ENCODE peak calls at places on chromosomes 2 and 18, in ten cellular contexts. A is kidney glomerular epithelial cell; K is iPS DF 19.7; L is GDM1; W is stimulated activated CD4-positive, alpha-beta T cell treated with anti-CD3 and anti-CD28 coated beads, Interleukin-12 subunit alpha, Interleukin-12 subunit beta, amount 100 ng/mL, for 24 hours; B is activated T-helper 1 cell treated with Interleukin-2 at 50 U/mL for 16 hours; P is GM23248; F is naive thymus-derived CD8-positive, alpha-beta T cell; S is naive B cell; I is aorta. J is an unnamed sample.
A peak's percentile ranks its signal among the peaks of the same experiment; 100 is the strongest.

GRCh38 chr2:23693606-23693951 is 233.3 kb downstream of the ATAD2B start:
- DNase-seq in L (no peak), W (no peak), B (no peak), K (no peak), P (no peak), A (no peak), S (no peak), I (peak; percentile 20), F (no peak), J (no peak)

GRCh38 chr18:48122376-48122775 is 191.9 kb upstream of the SMAD2 start:
- DNase-seq in L (no peak), A (no peak), I (no peak), B (no peak), S (no peak), K (no peak), F (no peak), P (no peak), W (no peak), J (no peak)

GRCh38 chr2:191571163-191571769 is 106.7 kb upstream of the NABP1 start:
- DNase-seq in P (peak; percentile 74), L (peak; percentile 36), K (peak; percentile 9), I (no peak), B (no peak), F (peak; percentile 37), A (peak; percentile 75), S (no peak), W (no peak), J (no peak)

GRCh38 chr2:109185801-109186570 is 57.0 kb downstream of the SH3RF3 start:
- DNase-seq in P (peak; percentile 87), I (peak; percentile 81), A (peak; percentile 26), S (no peak), B (no peak), F (no peak), W (no peak), L (no peak), K (no peak), J (no peak)

GRCh38 chr18:3060667-3061580 is 48.0 kb upstream of the LPIN2 start:
- DNase-seq in P (no peak), K (no peak), F (peak; percentile 36), S (peak; percentile 17), L (peak; percentile 25), A (no peak), I (no peak), W (peak; percentile 35), B (no peak), J (no peak)

GRCh38 chr2:240392084-240392947 is 43.1 kb upstream of the GPC1 start:
- DNase-seq in I (peak; percentile 43), B (no peak), L (no peak), A (no peak), S (no peak), F (no peak), K (no peak), W (no peak), P (no peak), J (no peak)

GRCh38 chr2:195408196-195408595 is 248.8 kb upstream of the SLC39A10 start:
- DNase-seq in S (no peak), B (no peak), K (no peak), I (no peak), W (no peak), P (no peak), L (no peak), A (no peak), F (no peak), J (no peak)

GRCh38 chr2:159179696-159180095 is 106.8 kb downstream of the WDSUB1 start:
- DNase-seq in L (no peak), I (no peak), P (no peak), F (no peak), W (no peak), S (no peak), A (no peak), K (no peak), B (no peak), J (no peak)

GRCh38 chr2:23330214-23330613 is 54.8 kb upstream of the KLHL29 start:
- DNase-seq in B (no peak), K (peak; percentile 60), A (peak; percentile 14), S (no peak), W (no peak), P (peak; percentile 34), F (no peak), I (no peak), L (no peak), J (no peak)

GRCh38 chr2:3594493-3595281 is at the start of gene COLEC11:
- DNase-seq in A (no peak), K (no peak), P (no peak), I (no peak), B (no peak), W (no peak), S (no peak), F (no peak), L (no peak), J (no peak)

GRCh38 chr2:117850461-117850860 is 36.0 kb downstream of the DDX18 start:
- DNase-seq in P (no peak), I (no peak), F (no peak), L (no peak), B (no peak), W (no peak), S (no peak), A (no peak), K (no peak), J (no peak)

GRCh38 chr2:217695033-217695520 is 307.7 kb downstream of the TNS1 start:
- DNase-seq in I (no peak), L (no peak), B (no peak), F (no peak), K (no peak), A (peak; percentile 82), S (no peak), W (no peak), P (peak; percentile 99), J (no peak)

GRCh38 chr2:15899327-15899612 is 41.1 kb upstream of the MYCN start:
- DNase-seq in L (no peak), F (no peak), W (no peak), S (no peak), A (no peak), B (no peak), I (no peak), P (no peak), K (no peak), J (no peak)

GRCh38 chr18:77082316-77082715 is 50.3 kb downstream of the MBP start:
- DNase-seq in S (no peak), L (no peak), W (no peak), B (no peak), K (no peak), F (no peak), I (no peak), A (no peak), P (no peak), J (no peak)

J was measured in SHP77 treated with DMSO at 0.1 percent for 48 hours.